ENCODE peak calls at places on chromosomes 3 and 15, in five cellular contexts. S is prostate gland, A is IMR-90, R is testis, M is foreskin keratinocyte. O is an unnamed sample. For H3K27me3, the result is how much of the 10 kb centered on the place peaks cover.

GRCh38 chr3:12255393-12255792 is 33.5 kb upstream of the PPARG start:
- DNase-seq in S (no peak), A (no peak), R (no peak), M (no peak), O (no peak)

GRCh38 chr3:71173421-71173975 is 410.0 kb downstream of the FOXP1 start:
- DNase-seq in S (no peak), A (peak), R (no peak), M (no peak), O (no peak)

GRCh38 chr3:53719796-53720195 is 126.4 kb downstream of the CHDH start:
- DNase-seq in S (no peak), A (no peak), R (no peak), M (no peak), O (peak)

GRCh38 chr3:139358857-139359562 is 15.2 kb downstream of the MRPS22 start:
- DNase-seq in S (no peak), A (no peak), R (no peak), M (no peak), O (no peak)

GRCh38 chr3:173399001-173399400 is 1.5 kb downstream of the NLGN1 start:
- DNase-seq in S (no peak), A (no peak), R (no peak), M (no peak), O (no peak)

GRCh38 chr3:196284396-196284795 is 3.1 kb downstream of the PCYT1A start:
- DNase-seq in S (no peak), A (peak), R (no peak), M (no peak), O (no peak)

GRCh38 chr3:115062412-115062956 is 84.6 kb downstream of the ZBTB20 start:
- DNase-seq in S (no peak), A (peak), R (no peak), M (peak), O (no peak)

GRCh38 chr15:29018983-29019875 is 133.5 kb downstream of the APBA2 start:
- DNase-seq in S (no peak), A (no peak), R (no peak), M (no peak), O (no peak)

GRCh38 chr3:171088984-171089754 is 62.6 kb upstream of the SLC2A2 start:
- DNase-seq in S (no peak), A (peak), R (no peak), M (peak), O (no peak)

GRCh38 chr3:71872256-71872655 is 87.3 kb upstream of the PROK2 start:
- DNase-seq in S (no peak), A (no peak), R (no peak), M (no peak), O (no peak)

GRCh38 chr15:59199775-59200465 is 6.7 kb upstream of the LDHAL6B start:
- DNase-seq in S (no peak), A (peak), R (no peak), M (peak), O (no peak)

GRCh38 chr3:195001961-195002861 is 268.7 kb downstream of the XXYLT1 start:
- DNase-seq in S (peak), A (peak), R (peak), M (peak), O (peak)

GRCh38 chr3:141170678-141171295 is 60.8 kb upstream of the PXYLP1 start:
- DNase-seq in S (no peak), A (peak), R (no peak), M (no peak), O (no peak)

GRCh38 chr3:34212175-34212574 is 413.7 kb downstream of the PDCD6IP start:
- DNase-seq in S (no peak), A (no peak), R (no peak), M (no peak), O (no peak)

GRCh38 chr3:143881102-143881501 is 32.8 kb upstream of the SLC9A9 start:
- DNase-seq in S (no peak), A (no peak), R (no peak), M (no peak), O (no peak)

GRCh38 chr15:72199721-72200212 is 2.2 kb upstream of the GRAMD2A start:
- DNase-seq in S (peak), A (peak), R (peak), M (peak), O (peak)

GRCh38 chr3:63571682-63572081 is 80.8 kb upstream of the SNTN start:
- DNase-seq in S (no peak), A (no peak), R (no peak), M (no peak), O (no peak)

GRCh38 chr3:18211116-18211515 is 214.0 kb downstream of the SATB1 start:
- DNase-seq in S (no peak), A (no peak), R (no peak), M (no peak), O (no peak)

GRCh38 chr3:13473020-13473419 is 7.1 kb upstream of the HDAC11 start:
- DNase-seq in S (no peak), A (no peak), R (no peak), M (peak), O (no peak)

GRCh38 chr15:80779658-80780415 is 667 bp downstream of the CEMIP start:
- DNase-seq in S (peak), A (peak), R (peak), M (peak), O (peak)

GRCh38 chr3:51802091-51802720 is 23.2 kb upstream of the IQCF6 start:
- DNase-seq in S (no peak), A (no peak), R (no peak), M (no peak), O (peak)

GRCh38 chr3:51796859-51797258 is 17.8 kb upstream of the IQCF6 start:
- DNase-seq in S (no peak), A (no peak), R (no peak), M (peak), O (no peak)

GRCh38 chr3:51798561-51798960 is 19.5 kb upstream of the IQCF6 start:
- DNase-seq in S (no peak), A (no peak), R (no peak), M (no peak), O (peak)

GRCh38 chr3:51799879-51800757 is 21.1 kb upstream of the IQCF6 start:
- DNase-seq in S (peak), A (peak), R (peak), M (peak), O (peak)

GRCh38 chr3:51800758-51801140 is 21.7 kb upstream of the IQCF6 start:
- DNase-seq in S (no peak), A (no peak), R (no peak), M (no peak), O (peak)
- H3K27me3 ChIP-seq in S (under half), A (under half), R (under half), M (under half), O (under half)

GRCh38 chr3:49563040-49563578 is 8.8 kb downstream of the BSN start:
- DNase-seq in S (no peak), A (no peak), R (peak), M (no peak), O (peak)
- TF ChIP-seq CTCF in S (no peak), A (no peak), R (no peak), M (peak), O (peak)

GRCh38 chr3:116267139-116267538 is 178.1 kb downstream of the LSAMP start:
- DNase-seq in S (no peak), A (no peak), R (no peak), M (no peak), O (no peak)
- H3K27me3 ChIP-seq in S (under half), A (under half), R (under half), M (under half), O (under half)

DNA sequence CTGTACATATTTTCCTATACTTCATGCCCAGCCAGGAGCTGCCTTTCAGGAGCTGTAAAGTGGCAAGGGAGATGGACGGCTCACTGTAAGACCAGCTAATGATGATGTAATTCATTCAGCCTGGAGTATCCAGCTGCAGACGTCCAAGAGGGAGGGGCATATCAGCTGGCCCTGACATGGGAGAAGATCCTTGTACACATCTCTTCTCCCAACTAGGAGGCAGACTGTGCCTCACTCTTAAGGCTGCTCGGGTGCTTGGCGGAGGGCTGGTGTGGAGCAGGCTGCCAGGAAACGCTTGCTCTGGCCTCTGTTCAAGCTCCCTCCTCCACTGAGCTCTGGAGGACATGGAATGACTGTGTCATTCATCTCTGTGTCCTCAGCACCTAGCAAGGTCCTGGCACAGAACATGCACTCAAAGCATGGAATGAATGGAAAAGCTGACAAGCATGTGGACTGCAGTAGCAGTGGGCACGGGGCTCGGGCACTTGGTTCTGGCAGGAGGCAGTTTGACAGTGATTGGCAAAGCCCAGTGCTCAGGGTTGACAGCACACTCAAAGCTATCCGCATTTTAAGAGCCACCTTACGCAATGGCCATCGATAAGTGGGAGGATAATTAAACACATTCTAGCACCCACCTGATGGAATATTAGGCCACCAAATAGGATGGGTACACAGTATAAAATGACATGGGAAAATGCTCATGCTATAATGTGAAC is 72.4 kb downstream of the TBC1D2B start:
- DNase-seq in S (peak), A (peak), R (peak), M (peak), O (no peak)
- TF ChIP-seq CTCF in S (peak), A (peak), R (no peak), M (no peak), O (no peak)

DNA sequence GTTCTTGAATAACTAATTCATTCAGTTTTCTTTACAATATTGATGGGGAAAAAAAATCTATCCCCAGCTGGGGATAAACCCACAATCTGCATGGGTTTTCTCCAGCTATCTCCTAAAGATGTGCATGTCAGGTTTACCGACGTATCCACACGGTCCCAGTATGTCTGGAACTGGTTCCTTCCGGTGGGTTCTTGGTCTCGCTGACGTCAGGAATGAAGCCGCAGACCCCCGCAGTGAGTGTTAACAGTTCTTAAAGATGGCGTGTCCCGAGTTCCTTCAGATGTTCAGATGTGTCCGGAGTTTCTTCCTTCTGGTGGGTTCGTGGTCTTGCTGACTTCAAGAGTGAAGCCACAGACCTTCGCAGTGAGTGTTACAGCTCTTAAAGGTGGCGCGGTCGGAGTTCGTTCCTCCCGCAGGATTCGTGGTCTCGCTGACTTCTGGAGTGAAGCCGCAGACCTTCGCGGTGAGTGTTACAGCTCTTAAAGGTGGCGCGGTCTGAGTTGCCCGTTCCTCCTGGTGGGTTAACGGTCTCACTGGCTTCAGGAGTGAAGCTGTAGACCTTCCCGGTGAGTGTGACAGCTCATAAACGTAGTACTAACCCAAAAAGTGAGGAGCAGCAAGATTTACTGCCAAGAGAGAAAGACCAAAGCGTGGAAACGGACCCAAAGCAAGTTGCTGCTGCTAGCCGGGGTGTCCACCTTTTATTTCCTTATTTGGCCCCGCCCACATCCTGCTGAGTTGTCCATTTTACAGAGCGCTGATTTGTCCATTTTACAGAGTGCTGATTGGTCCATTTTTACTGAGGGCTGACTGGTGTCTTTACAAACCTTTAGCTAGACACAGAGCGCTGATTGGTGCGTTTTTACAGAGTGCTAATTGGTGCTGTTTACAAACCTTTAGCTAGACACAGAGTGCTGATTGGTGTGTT is 195.1 kb upstream of the NR2F2 start:
- DNase-seq in S (no peak), A (no peak), R (peak), M (no peak), O (no peak)
- H3K27me3 ChIP-seq in S (under half), A (under half), R (under half), M (under half), O (under half)

DNA sequence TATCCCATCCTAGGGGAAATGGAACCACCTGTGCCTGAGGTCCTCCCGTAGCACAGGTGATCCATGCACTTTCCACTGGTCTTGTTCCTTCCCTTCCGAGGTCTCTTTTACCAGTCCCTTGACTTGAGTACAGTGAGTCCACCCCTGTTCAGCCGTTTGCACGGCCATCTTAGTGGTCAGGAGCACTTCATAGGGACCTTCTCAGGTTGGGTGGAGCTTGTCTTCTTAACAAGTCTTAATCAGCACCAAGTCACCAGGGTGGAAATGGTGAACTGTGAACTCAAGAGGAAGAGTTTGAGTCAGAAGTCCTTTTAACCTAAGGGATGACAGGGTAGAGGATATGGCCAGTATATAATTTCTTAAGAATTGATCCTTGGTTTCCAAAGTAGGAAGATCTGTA is 21.4 kb downstream of the ARL8B start:
- DNase-seq in S (no peak), A (no peak), R (no peak), M (no peak), O (no peak)
- TF ChIP-seq CTCF in S (no peak), A (no peak), R (no peak), M (no peak), O (no peak)

GRCh38 chr3:185757176-185757575 is 67.7 kb downstream of the IGF2BP2 start:
- DNase-seq in S (no peak), A (no peak), R (no peak), M (no peak), O (no peak)
- H3K27me3 ChIP-seq in S (under half), A (under half), R (under half), M (under half), O (under half)

GRCh38 chr15:76058714-76059319 is 968 bp upstream of the TMEM266 start:
- DNase-seq in S (no peak), A (no peak), R (peak), M (peak), O (peak)
- TF ChIP-seq CTCF in S (peak), A (no peak), R (no peak), M (peak), O (no peak)

DNA sequence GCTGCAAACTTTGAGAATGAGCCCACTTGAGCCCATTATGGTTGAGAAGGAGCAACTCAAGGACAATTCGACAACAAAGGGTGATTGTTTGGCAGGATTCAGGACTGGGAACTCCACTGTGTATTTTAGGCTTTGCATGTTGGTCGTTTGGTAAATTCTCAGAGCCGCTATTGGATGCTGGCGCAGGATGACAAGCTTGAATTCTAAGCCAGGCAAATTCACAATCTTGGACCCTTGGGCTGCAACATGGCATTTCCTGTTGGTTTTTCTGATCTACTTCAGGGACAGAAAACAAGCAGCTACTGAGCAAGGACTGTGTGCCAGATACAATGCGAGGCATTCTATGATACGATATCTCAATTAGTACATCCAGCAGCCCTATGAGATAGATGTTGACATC is 82.8 kb downstream of the RYR3 start:
- DNase-seq in S (no peak), A (no peak), R (no peak), M (no peak), O (no peak)
- H3K27me3 ChIP-seq in S (under half), A (under half), R (under half), M (under half), O (under half)